ENCODE peak calls at places on chromosomes 1 and 21, in four cellular contexts. K, H, S and A are unnamed samples.

GRCh38 chr1:236603896-236604217 is 459 bp downstream of the HEATR1 start:
- DNase-seq in K (no peak), H (peak), S (no peak), A (no peak)

GRCh38 chr1:54710841-54711240 is 4.8 kb upstream of the TTC4 start:
- DNase-seq in K (no peak), H (no peak), S (no peak), A (no peak)

GRCh38 chr21:38761531-38761930 is 44.2 kb upstream of the ETS2 start:
- DNase-seq in K (no peak), H (no peak), S (no peak), A (no peak)

GRCh38 chr1:116986531-116987255 is 14.9 kb upstream of the CD101 start:
- DNase-seq in K (peak), H (no peak), S (no peak), A (no peak)

GRCh38 chr1:89590341-89591080 is 42.4 kb upstream of the LRRC8C start:
- DNase-seq in K (no peak), H (no peak), S (no peak), A (no peak)

GRCh38 chr1:4837752-4838151 is 183.3 kb downstream of the AJAP1 start:
- DNase-seq in K (no peak), H (no peak), S (no peak), A (no peak)

GRCh38 chr1:204340137-204340536 is 19.6 kb downstream of the PLEKHA6 start:
- DNase-seq in K (no peak), H (no peak), S (no peak), A (no peak)

GRCh38 chr1:45442272-45442671 is 48.7 kb downstream of the TESK2 start:
- DNase-seq in K (no peak), H (peak), S (no peak), A (peak)

GRCh38 chr1:8211620-8212442 is 106.1 kb upstream of the SLC45A1 start:
- DNase-seq in K (no peak), H (peak), S (no peak), A (peak)

GRCh38 chr1:944341-945325 is 14.4 kb downstream of the NOC2L start:
- DNase-seq in K (no peak), H (no peak), S (no peak), A (no peak)

GRCh38 chr1:241557551-241558193 is 25.5 kb downstream of the KMO start:
- DNase-seq in K (no peak), H (no peak), S (no peak), A (no peak)

GRCh38 chr1:100344774-100345173 is 7.5 kb upstream of the CDC14A start:
- DNase-seq in K (no peak), H (peak), S (no peak), A (no peak)

GRCh38 chr1:115198938-115199337 is 109.6 kb upstream of the TSPAN2 start:
- DNase-seq in K (no peak), H (peak), S (no peak), A (peak)

GRCh38 chr1:188027613-188028012 is 1198.9 kb downstream of the PLA2G4A start:
- DNase-seq in K (no peak), H (peak), S (no peak), A (peak)

GRCh38 chr1:56225964-56226594 is 353.3 kb downstream of the PLPP3 start:
- DNase-seq in K (no peak), H (no peak), S (no peak), A (no peak)

GRCh38 chr1:231836227-231836893 is 209.8 kb downstream of the DISC1 start:
- DNase-seq in K (no peak), H (no peak), S (no peak), A (no peak)

GRCh38 chr1:229006121-229006870 is 264.6 kb upstream of the RAB4A start:
- DNase-seq in K (no peak), H (no peak), S (no peak), A (no peak)

GRCh38 chr1:88742546-88742945 is 58.5 kb downstream of the PKN2 start:
- DNase-seq in K (no peak), H (no peak), S (no peak), A (no peak)

GRCh38 chr1:92695104-92695503 is 89.8 kb downstream of the EVI5 start:
- DNase-seq in K (no peak), H (no peak), S (no peak), A (no peak)

GRCh38 chr1:8025671-8026144 is 401 bp downstream of the ERRFI1 start:
- DNase-seq in K (no peak), H (peak), S (no peak), A (no peak)

GRCh38 chr1:198165927-198166647 is 9.3 kb downstream of the NEK7 start:
- DNase-seq in K (no peak), H (peak), S (no peak), A (no peak)

GRCh38 chr1:40774266-40774998 is 9.2 kb upstream of the KCNQ4 start:
- DNase-seq in K (peak), H (peak), S (no peak), A (no peak)

GRCh38 chr1:210239295-210240155 is 6.9 kb downstream of the SERTAD4 start:
- DNase-seq in K (no peak), H (peak), S (no peak), A (peak)

GRCh38 chr21:45302082-45303061 is 14.7 kb upstream of the POFUT2 start:
- DNase-seq in K (no peak), H (no peak), S (no peak), A (no peak)

GRCh38 chr1:10497109-10497508 is 22.4 kb downstream of the PEX14 start:
- DNase-seq in K (no peak), H (no peak), S (no peak), A (no peak)

GRCh38 chr21:32303385-32303784 is 4.7 kb downstream of the MRAP start:
- DNase-seq in K (no peak), H (no peak), S (no peak), A (no peak)
- TF ChIP-seq CTCF in K (no peak), H (no peak), S (no peak), A (no peak)

GRCh38 chr1:167339405-167339804 is 118.7 kb downstream of the POU2F1 start:
- DNase-seq in K (no peak), H (no peak), S (no peak), A (no peak)

GRCh38 chr1:167345386-167345733 is 124.7 kb downstream of the POU2F1 start:
- DNase-seq in K (no peak), H (peak), S (no peak), A (no peak)

GRCh38 chr1:167344605-167345385 is 124.1 kb downstream of the POU2F1 start:
- DNase-seq in K (no peak), H (peak), S (no peak), A (no peak)

GRCh38 chr1:167344112-167344511 is 123.4 kb downstream of the POU2F1 start:
- DNase-seq in K (no peak), H (peak), S (no peak), A (no peak)

DNA sequence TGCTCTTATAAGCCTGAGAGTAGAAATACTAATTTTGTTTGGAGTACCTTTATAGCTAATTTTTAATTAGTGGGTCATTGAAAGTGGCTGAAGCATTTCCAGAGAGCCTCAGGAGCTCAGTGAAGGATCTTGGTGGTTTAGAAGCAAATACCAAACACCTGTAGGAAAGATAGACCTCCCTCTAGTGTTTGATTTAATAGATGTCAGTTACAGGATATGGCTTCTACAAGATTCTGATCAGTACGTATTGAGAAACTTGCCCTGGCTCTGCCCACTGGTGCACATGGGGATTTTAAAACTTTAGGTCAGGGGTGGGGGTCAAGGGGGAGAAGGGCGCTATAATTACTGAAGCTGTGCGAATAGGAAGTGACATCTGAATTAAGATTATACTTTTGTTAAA is 122.2 kb downstream of the POU2F1 start:
- DNase-seq in K (no peak), H (no peak), S (peak), A (no peak)
- TF ChIP-seq CTCF in K (peak), H (no peak), S (peak), A (no peak)

GRCh38 chr1:105626276-105626987 is 1430.0 kb upstream of the PRMT6 start:
- DNase-seq in K (no peak), H (no peak), S (no peak), A (no peak)
- TF ChIP-seq CTCF in K (no peak), H (no peak), S (no peak), A (no peak)

DNA sequence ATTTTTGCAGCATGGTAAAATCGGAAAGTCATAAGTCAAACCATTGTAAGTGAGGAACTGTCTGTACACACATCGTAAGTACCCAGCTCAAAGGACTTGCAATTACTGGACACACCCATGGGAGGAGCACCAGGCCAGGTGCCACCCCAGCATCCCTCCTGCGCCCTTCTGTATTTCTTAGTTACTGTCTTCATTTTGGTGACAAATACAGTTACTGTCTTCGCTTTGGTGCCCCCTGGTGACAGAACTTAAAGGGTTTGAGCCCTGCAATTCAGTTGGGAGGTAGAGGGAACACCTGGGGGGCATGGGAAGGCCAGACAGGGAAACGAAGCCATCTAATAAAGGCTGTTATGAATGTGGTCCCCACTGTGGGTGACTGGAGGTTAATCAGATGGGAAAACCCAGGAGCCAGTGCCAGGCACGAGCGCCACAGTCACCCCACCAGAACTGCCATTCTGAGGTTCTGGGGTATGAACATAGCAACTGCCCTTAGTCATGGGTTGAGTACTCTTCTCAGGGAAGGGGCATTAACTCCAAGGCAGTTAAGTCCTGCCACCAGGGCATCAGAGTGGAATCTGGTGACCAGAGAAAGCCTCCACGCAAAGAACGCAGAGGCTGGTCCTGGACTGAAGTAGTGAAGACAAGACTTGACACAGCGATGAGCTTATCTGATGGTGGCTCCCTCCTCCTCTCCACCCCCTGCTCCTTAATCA is 612.9 kb downstream of the PTPRU start:
- DNase-seq in K (peak), H (peak), S (no peak), A (no peak)
- TF ChIP-seq CTCF in K (peak), H (peak), S (no peak), A (peak)

DNA sequence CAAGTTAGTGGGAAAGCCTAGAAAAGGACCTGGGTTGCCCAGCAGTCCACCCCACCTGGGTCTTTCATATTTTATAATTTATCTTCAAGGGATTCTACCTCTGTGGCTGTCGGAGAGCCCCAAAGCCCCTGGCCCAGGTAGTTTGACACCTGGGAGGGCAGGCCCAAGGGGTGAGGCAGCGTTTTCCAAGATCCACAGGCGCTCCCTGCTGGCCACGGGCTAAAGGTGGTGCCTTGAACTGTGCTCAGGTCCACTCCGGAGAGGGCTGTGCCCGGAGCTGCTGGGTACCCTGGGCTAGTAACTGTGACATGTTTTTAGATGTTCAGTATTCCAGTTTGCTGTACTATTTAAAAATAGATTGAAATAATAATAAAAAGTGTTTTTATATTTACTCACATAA is 37.2 kb upstream of the CRNN start:
- DNase-seq in K (no peak), H (no peak), S (no peak), A (no peak)
- TF ChIP-seq CTCF in K (no peak), H (no peak), S (no peak), A (peak)

GRCh38 chr1:230218667-230219066 is 151.6 kb downstream of the GALNT2 start:
- DNase-seq in K (no peak), H (no peak), S (no peak), A (no peak)

GRCh38 chr1:230215529-230215928 is 148.5 kb downstream of the GALNT2 start:
- DNase-seq in K (no peak), H (no peak), S (no peak), A (no peak)

GRCh38 chr1:230212405-230212936 is 145.4 kb downstream of the GALNT2 start:
- DNase-seq in K (no peak), H (no peak), S (peak), A (no peak)

GRCh38 chr1:230211436-230212145 is 144.6 kb downstream of the GALNT2 start:
- DNase-seq in K (no peak), H (no peak), S (no peak), A (no peak)

DNA sequence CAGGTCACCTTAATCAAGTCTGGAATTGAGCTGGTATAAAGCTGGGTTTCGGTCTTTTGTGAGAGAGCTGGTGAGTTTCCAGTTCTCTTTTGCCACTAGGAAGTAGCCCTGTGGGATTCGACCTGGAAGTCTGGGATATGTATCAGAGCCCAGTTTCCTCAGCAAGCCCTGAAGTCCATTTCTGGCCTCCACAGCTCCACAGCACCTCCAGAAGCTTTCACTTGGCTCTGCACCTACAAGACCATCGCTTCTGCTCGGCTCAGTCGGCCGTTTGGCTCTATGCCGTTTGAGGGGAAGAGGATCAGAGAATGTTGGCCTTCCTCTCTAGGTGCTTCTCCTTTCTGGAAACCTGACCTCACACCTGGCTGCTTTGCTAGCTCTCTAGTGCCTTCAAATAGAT is 148.0 kb downstream of the GALNT2 start:
- DNase-seq in K (peak), H (peak), S (no peak), A (no peak)
- TF ChIP-seq CTCF in K (peak), H (peak), S (no peak), A (peak)

GRCh38 chr1:111507411-111508201 is 4.2 kb upstream of the ADORA3 start:
- DNase-seq in K (peak), H (peak), S (peak), A (no peak)
- TF ChIP-seq CTCF in K (no peak), H (peak), S (no peak), A (peak)

GRCh38 chr1:119000371-119001180 is 12.4 kb upstream of the TBX15 start:
- DNase-seq in K (peak), H (no peak), S (no peak), A (no peak)
- TF ChIP-seq CTCF in K (no peak), H (no peak), S (no peak), A (no peak)